ENCODE peak calls at places on chromosome 1, in five cellular contexts. F is GM12878, Z is HepG2, A is H1, E is K562. S is an unnamed sample.

GRCh38 chr1:42736152-42736551 is 3.9 kb downstream of the CLDN19 start:
- DNase-seq in F (no peak), Z (peak), A (no peak), E (peak), S (peak)

GRCh38 chr1:226400519-226401406 is 7.1 kb downstream of the PARP1 start:
- DNase-seq in F (no peak), Z (no peak), A (no peak), E (no peak), S (no peak)

GRCh38 chr1:169360415-169360814 is 7.2 kb downstream of the NME7 start:
- DNase-seq in F (no peak), Z (no peak), A (no peak), E (no peak), S (no peak)

GRCh38 chr1:183149273-183149672 is 36.8 kb upstream of the LAMC2 start:
- DNase-seq in F (no peak), Z (no peak), A (no peak), E (no peak), S (no peak)

GRCh38 chr1:116273042-116273783 is 99.8 kb upstream of the ATP1A1 start:
- DNase-seq in F (no peak), Z (peak), A (no peak), E (no peak), S (no peak)

GRCh38 chr1:231395051-231395995 is 26.8 kb downstream of the EGLN1 start:
- DNase-seq in F (no peak), Z (peak), A (no peak), E (no peak), S (no peak)

GRCh38 chr1:150477733-150478132 is 9.5 kb upstream of the TARS2 start:
- DNase-seq in F (no peak), Z (no peak), A (no peak), E (no peak), S (no peak)

GRCh38 chr1:53511933-53512806 is 53.0 kb downstream of the DMRTB1 start:
- DNase-seq in F (no peak), Z (no peak), A (no peak), E (no peak), S (no peak)

GRCh38 chr1:1355376-1355775 is 3.0 kb downstream of the MXRA8 start:
- DNase-seq in F (no peak), Z (no peak), A (peak), E (no peak), S (no peak)

GRCh38 chr1:39633422-39633821 is 6.0 kb downstream of the HEYL start:
- DNase-seq in F (no peak), Z (no peak), A (no peak), E (no peak), S (no peak)

GRCh38 chr1:229027622-229028182 is 243.2 kb upstream of the RAB4A start:
- DNase-seq in F (no peak), Z (peak), A (no peak), E (no peak), S (no peak)

GRCh38 chr1:212791261-212791675 is 309 bp downstream of the NSL1 start:
- DNase-seq in F (no peak), Z (no peak), A (no peak), E (no peak), S (no peak)

GRCh38 chr1:43834280-43835140 is 99.1 kb upstream of the ARTN start:
- DNase-seq in F (no peak), Z (no peak), A (no peak), E (peak), S (no peak)

GRCh38 chr1:66642992-66643391 is 109.0 kb downstream of the SGIP1 start:
- DNase-seq in F (no peak), Z (no peak), A (no peak), E (no peak), S (no peak)

GRCh38 chr1:37682334-37682987 is 9.9 kb upstream of the CDCA8 start:
- DNase-seq in F (no peak), Z (peak), A (peak), E (peak), S (peak)

GRCh38 chr1:112509005-112509659 is 367 bp downstream of the WNT2B start:
- DNase-seq in F (no peak), Z (no peak), A (peak), E (no peak), S (peak)

GRCh38 chr1:94504601-94505000 is 37.0 kb downstream of the F3 start:
- DNase-seq in F (no peak), Z (no peak), A (no peak), E (no peak), S (no peak)

GRCh38 chr1:202623075-202623474 is 87.2 kb downstream of the SYT2 start:
- DNase-seq in F (no peak), Z (no peak), A (no peak), E (peak), S (no peak)

GRCh38 chr1:71093938-71094337 is 13.1 kb upstream of the ZRANB2 start:
- DNase-seq in F (no peak), Z (no peak), A (no peak), E (no peak), S (no peak)

GRCh38 chr1:9111957-9112356 is 16.9 kb downstream of the GPR157 start:
- DNase-seq in F (no peak), Z (peak), A (no peak), E (no peak), S (no peak)

GRCh38 chr1:195516036-195516435 is 1092.2 kb downstream of the KCNT2 start:
- DNase-seq in F (no peak), Z (no peak), A (no peak), E (no peak), S (no peak)

GRCh38 chr1:236638935-236639334 is 34.6 kb upstream of the HEATR1 start:
- DNase-seq in F (no peak), Z (no peak), A (no peak), E (no peak), S (no peak)

GRCh38 chr1:107991371-107992066 is 26.5 kb upstream of the VAV3 start:
- DNase-seq in F (no peak), Z (no peak), A (no peak), E (no peak), S (no peak)

GRCh38 chr1:164630626-164631396 is 71.8 kb downstream of the PBX1 start:
- DNase-seq in F (no peak), Z (no peak), A (no peak), E (no peak), S (no peak)

GRCh38 chr1:161835963-161836362 is 69.8 kb downstream of the ATF6 start:
- DNase-seq in F (no peak), Z (no peak), A (no peak), E (no peak), S (no peak)

GRCh38 chr1:109906160-109906838 is 4.3 kb upstream of the CSF1 start:
- DNase-seq in F (peak), Z (no peak), A (no peak), E (no peak), S (no peak)

GRCh38 chr1:207831517-207832327 is 79.2 kb downstream of the CD34 start:
- DNase-seq in F (peak), Z (no peak), A (no peak), E (no peak), S (no peak)

GRCh38 chr1:205258313-205259176 is 30.8 kb downstream of the TMCC2 start:
- DNase-seq in F (no peak), Z (no peak), A (no peak), E (peak), S (no peak)

GRCh38 chr1:224201336-224201735 is 18.3 kb downstream of the DEGS1 start:
- DNase-seq in F (no peak), Z (peak), A (no peak), E (peak), S (no peak)

GRCh38 chr1:160082487-160082886 is 1.1 kb downstream of the KCNJ9 start:
- DNase-seq in F (no peak), Z (no peak), A (no peak), E (no peak), S (no peak)

GRCh38 chr1:105793541-105794146 is 1262.8 kb upstream of the PRMT6 start:
- DNase-seq in F (no peak), Z (peak), A (peak), E (peak), S (peak)

GRCh38 chr1:117930484-117930883 is 945 bp downstream of the WDR3 start:
- DNase-seq in F (no peak), Z (no peak), A (no peak), E (no peak), S (no peak)

GRCh38 chr1:69321311-69321710 is 246.4 kb upstream of the LRRC7 start:
- DNase-seq in F (no peak), Z (no peak), A (no peak), E (no peak), S (no peak)

GRCh38 chr1:204619721-204620120 is 65.8 kb downstream of the LRRN2 start:
- DNase-seq in F (no peak), Z (no peak), A (no peak), E (no peak), S (no peak)

GRCh38 chr1:170864238-170864637 is 71.1 kb upstream of the MROH9 start:
- DNase-seq in F (no peak), Z (no peak), A (no peak), E (no peak), S (no peak)

GRCh38 chr1:26529405-26529654 is 231 bp upstream of the RPS6KA1 start:
- DNase-seq in F (no peak), Z (no peak), A (no peak), E (no peak), S (no peak)

GRCh38 chr1:151175036-151175741 is 592 bp downstream of the TMOD4 start:
- DNase-seq in F (no peak), Z (no peak), A (no peak), E (no peak), S (no peak)

GRCh38 chr1:154608522-154609294 is 722 bp upstream of the ADAR start:
- DNase-seq in F (no peak), Z (peak), A (peak), E (peak), S (peak)
- TF ChIP-seq ATF3 in F (no peak), Z (no peak), A (no peak), E (no peak), S (no peak)

GRCh38 chr1:243454328-243454997 is 198.6 kb downstream of the SDCCAG8 start:
- DNase-seq in F (no peak), Z (peak), A (peak), E (no peak), S (no peak)
- TF ChIP-seq MAX in F (no peak), Z (no peak), A (no peak), E (no peak), S (no peak)

GRCh38 chr1:89363196-89363595 is 663 bp upstream of the GBP6 start:
- DNase-seq in F (peak), Z (no peak), A (no peak), E (no peak), S (no peak)

GRCh38 chr1:89365206-89365605 is 1.3 kb downstream of the GBP6 start:
- DNase-seq in F (no peak), Z (no peak), A (no peak), E (no peak), S (no peak)

GRCh38 chr1:89360716-89361115 is 3.1 kb upstream of the GBP6 start:
- DNase-seq in F (no peak), Z (no peak), A (no peak), E (no peak), S (no peak)

GRCh38 chr1:89361681-89362080 is 2.2 kb upstream of the GBP6 start:
- DNase-seq in F (no peak), Z (no peak), A (no peak), E (no peak), S (peak)

DNA sequence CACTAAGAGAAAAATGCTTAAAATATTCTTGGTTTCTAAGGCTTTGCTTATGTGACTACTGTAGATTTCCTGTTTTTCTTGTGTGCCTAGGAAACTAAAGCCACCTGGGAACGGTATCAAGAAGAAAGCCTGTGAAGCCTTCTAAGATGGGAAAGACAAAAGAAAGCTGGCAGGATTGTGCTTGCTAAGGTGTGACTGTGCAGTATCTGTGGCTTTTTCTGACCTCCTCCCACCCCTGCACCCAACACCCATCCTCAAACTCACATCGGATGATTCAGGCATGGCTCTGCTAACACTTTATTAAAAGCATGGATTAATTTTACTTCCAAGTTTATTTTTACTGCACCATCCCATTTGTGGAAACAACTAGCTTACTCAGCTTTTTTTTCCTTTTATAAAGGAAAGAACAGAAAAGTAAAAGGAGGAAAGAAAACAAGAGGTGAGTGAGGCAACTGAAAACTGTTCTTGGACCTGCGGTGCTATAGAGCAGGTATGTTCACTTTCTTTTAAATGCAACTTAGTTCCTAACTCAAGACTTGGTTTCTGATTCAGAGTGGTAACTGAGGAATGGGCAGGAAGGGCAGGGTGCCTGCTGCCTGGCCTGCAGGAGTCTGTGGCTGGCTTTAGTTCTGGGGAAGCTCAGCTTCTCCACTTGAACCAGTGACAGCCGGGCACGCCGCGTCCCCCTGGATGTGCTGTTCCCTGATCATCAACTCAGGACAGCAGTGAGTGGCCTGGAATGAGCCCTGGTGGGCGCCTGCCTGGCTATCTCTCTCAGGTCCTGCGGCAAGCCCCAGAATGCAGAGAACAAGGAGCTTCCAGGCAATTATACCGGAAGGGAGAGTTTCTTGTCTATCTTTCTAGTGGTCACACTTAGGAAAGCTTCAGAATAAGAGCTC is at the start of gene GBP6:
- DNase-seq in F (no peak), Z (no peak), A (peak), E (no peak), S (peak)
- TF ChIP-seq USF2 in F (no peak), Z (no peak), A (no peak), E (no peak), S (no peak)

GRCh38 chr1:100622037-100622436 is 84.1 kb downstream of the GPR88 start:
- DNase-seq in F (no peak), Z (no peak), A (no peak), E (no peak), S (no peak)
- TF ChIP-seq ATF3 in F (no peak), Z (no peak), A (no peak), E (peak), S (no peak)

S was measured in WTC11.